ENCODE peak calls at places on chromosome 15, in four cellular contexts. K, E, N and G are unnamed samples.
A peak's percentile ranks its signal among the peaks of the same experiment; 100 is the strongest.

GRCh38 chr15:34791701-34792100 is 3.6 kb downstream of the ACTC1 start:
- DNase-seq in K (peak; percentile 35), E (no peak), N (no peak), G (no peak)

GRCh38 chr15:41443275-41443674 is 26.4 kb downstream of the RTF1 start:
- DNase-seq in K (no peak), N (no peak), E (no peak), G (no peak)

GRCh38 chr15:64017082-64017588 is 29.1 kb downstream of the DAPK2 start:
- DNase-seq in K (peak; percentile 49), N (no peak), E (no peak), G (no peak)

GRCh38 chr15:36361351-36361870 is 218.0 kb upstream of the CDIN1 start:
- DNase-seq in N (no peak), E (no peak), K (peak; percentile 77), G (peak; percentile 37)

GRCh38 chr15:71447328-71448250 is 332.3 kb downstream of the THSD4 start:
- DNase-seq in K (peak; percentile 36), E (peak; percentile 33), N (no peak), G (peak; percentile 73)

GRCh38 chr15:68768321-68768720 is 52.4 kb downstream of the ANP32A start:
- DNase-seq in K (peak; percentile 37), E (no peak), N (no peak), G (no peak)

GRCh38 chr15:59278120-59278519 is 71.5 kb downstream of the LDHAL6B start:
- DNase-seq in N (no peak), K (no peak), E (no peak), G (no peak)

GRCh38 chr15:57041416-57041815 is 123.0 kb downstream of the TCF12 start:
- DNase-seq in K (no peak), E (no peak), N (no peak), G (no peak)

GRCh38 chr15:61186905-61187865 is 41.9 kb downstream of the RORA start:
- DNase-seq in E (no peak), K (no peak), N (no peak), G (no peak)

GRCh38 chr15:57914350-57915055 is 151.0 kb downstream of the ALDH1A2 start:
- DNase-seq in E (no peak), N (no peak), K (no peak), G (no peak)

GRCh38 chr15:80059786-80060489 is 462 bp downstream of the ZFAND6 start:
- DNase-seq in E (peak; percentile 62), N (no peak), K (peak; percentile 16), G (peak; percentile 87)

GRCh38 chr15:63052961-63053698 is 10.6 kb downstream of the TPM1 start:
- DNase-seq in N (no peak), E (no peak), K (no peak), G (peak; percentile 97)

GRCh38 chr15:57994468-57995154 is 70.9 kb downstream of the ALDH1A2 start:
- DNase-seq in K (no peak), N (no peak), E (no peak), G (no peak)

GRCh38 chr15:28013976-28014375 is 85.1 kb downstream of the OCA2 start:
- DNase-seq in N (no peak), E (no peak), K (no peak), G (no peak)
- H4K5ac ChIP-seq in N (no peak overlapping the region), E (no peak overlapping the region), K (no peak overlapping the region), G (no peak overlapping the region)

GRCh38 chr15:44729394-44729913 is 6.9 kb upstream of the TRIM69 start:
- DNase-seq in E (no peak), N (no peak), K (peak; percentile 18), G (no peak)
- H3K4me1 ChIP-seq in E (peaks cover 3% of the 10 kb centered on the region), N (peaks cover 7% of the 10 kb centered on the region), K (peaks cover 2% of the 10 kb centered on the region), G (peaks cover 6% of the 10 kb centered on the region)

GRCh38 chr15:74175271-74176191 is 2.0 kb downstream of the ISLR start:
- DNase-seq in K (no peak), N (no peak), E (peak; percentile 28), G (no peak)

GRCh38 chr15:74174966-74175270 is 1.4 kb downstream of the ISLR start:
- DNase-seq in N (no peak), E (peak; percentile 26), K (no peak), G (no peak)

GRCh38 chr15:74174216-74174965 is 881 bp downstream of the ISLR start:
- DNase-seq in N (no peak), E (peak; percentile 35), K (no peak), G (no peak)

GRCh38 chr15:74178326-74179100 is 5.0 kb downstream of the ISLR start:
- DNase-seq in K (no peak), E (no peak), N (no peak), G (no peak)

GRCh38 chr15:74176262-74177208 is 3.0 kb downstream of the ISLR start:
- DNase-seq in K (no peak), N (no peak), E (peak; percentile 49), G (peak; percentile 72)
- H3K56ac ChIP-seq in K (no peak overlapping the region), N (no peak overlapping the region), E (no peak overlapping the region), G (peak overlapping the region; percentile 17)

DNA sequence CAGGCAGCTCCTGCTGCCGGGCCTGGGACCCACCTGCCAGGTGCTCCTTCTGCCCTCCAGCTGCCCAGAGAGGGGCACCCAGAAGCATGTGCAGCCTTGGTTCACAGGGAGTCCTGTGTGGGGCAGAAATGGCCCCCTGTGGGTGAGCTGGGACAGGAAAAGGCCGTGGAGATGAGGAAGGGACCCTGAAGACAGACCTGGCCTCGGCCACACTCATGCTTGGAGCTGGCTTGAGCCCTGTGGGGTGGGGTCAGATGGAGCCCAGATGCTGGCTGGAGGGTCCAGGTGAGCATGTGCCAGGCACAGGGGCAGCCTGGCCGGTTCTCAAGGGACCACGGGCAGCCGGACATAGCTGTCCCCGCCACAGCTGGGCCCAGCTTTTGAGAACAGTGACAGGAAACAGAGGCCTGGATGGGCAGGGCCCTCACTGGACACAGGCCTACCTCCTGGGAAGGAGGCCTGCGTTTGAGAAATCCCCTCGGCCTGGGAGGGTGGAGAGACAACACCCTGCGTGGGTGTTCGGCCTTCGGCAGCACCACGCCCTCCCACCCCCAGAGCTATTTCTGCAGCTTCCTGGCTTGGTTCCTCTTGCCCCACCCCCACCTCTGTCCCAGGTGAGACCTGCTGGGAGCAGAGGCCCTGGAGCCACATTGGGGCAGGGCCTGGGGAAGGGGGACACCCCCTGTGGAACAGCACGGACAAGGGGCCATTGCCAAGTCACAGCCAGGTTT is 132.6 kb upstream of the MEF2A start:
- DNase-seq in N (no peak), K (no peak), E (no peak), G (no peak)
- H4K5ac ChIP-seq in N (no peak overlapping the region), K (no peak overlapping the region), E (no peak overlapping the region), G (no peak overlapping the region)